ENCODE peak calls at places on chromosomes 3 and 15, in nine cellular contexts. X, C, F, L, E, P, D, G and N are unnamed samples.

GRCh38 chr3:53885239-53885638 is 3.3 kb upstream of the ACTR8 start:
- DNase-seq in C (no peak), D (no peak), L (no peak), F (no peak), X (no peak), G (no peak), P (no peak), E (no peak), N (peak; percentile 8)

GRCh38 chr3:134937256-134938023 is 142.4 kb downstream of the EPHB1 start:
- DNase-seq in E (no peak), L (no peak), X (no peak), D (no peak), G (no peak), F (no peak), C (no peak), P (no peak), N (peak; percentile 49)

GRCh38 chr15:56468271-56468912 is 3.5 kb upstream of the MNS1 start:
- DNase-seq in L (no peak), G (no peak), E (no peak), X (no peak), P (peak; percentile 37), F (no peak), C (no peak), D (no peak), N (peak; percentile 28)

GRCh38 chr3:15319575-15319974 is 12.8 kb downstream of the SH3BP5 start:
- DNase-seq in F (no peak), D (no peak), L (no peak), E (no peak), P (peak; percentile 46), C (no peak), G (no peak), X (no peak), N (no peak)

GRCh38 chr15:33279613-33280205 is 31.1 kb upstream of the RYR3 start:
- DNase-seq in E (no peak), L (no peak), C (no peak), F (no peak), X (no peak), G (no peak), D (no peak), P (peak; percentile 70), N (peak; percentile 38)

GRCh38 chr15:33126559-33127290 is 67.8 kb downstream of the FMN1 start:
- DNase-seq in X (no peak), D (no peak), L (peak; percentile 65), P (peak; percentile 90), E (peak; percentile 41), F (peak; percentile 58), G (peak; percentile 58), C (peak; percentile 26), N (peak; percentile 74)

GRCh38 chr3:100558233-100558632 is 51.2 kb upstream of the ADGRG7 start:
- DNase-seq in G (no peak), P (no peak), X (no peak), L (no peak), F (no peak), E (no peak), D (no peak), C (no peak), N (no peak)

GRCh38 chr15:78565951-78566774 is 843 bp downstream of the CHRNA5 start:
- DNase-seq in C (no peak), D (no peak), P (peak; percentile 33), L (no peak), G (no peak), X (no peak), E (no peak), F (no peak), N (peak; percentile 29)

GRCh38 chr3:128579927-128580326 is 70.7 kb downstream of the RPN1 start:
- DNase-seq in E (no peak), X (no peak), P (no peak), G (no peak), D (no peak), C (no peak), L (no peak), F (no peak), N (no peak)